ENCODE peak calls at places on chromosome 5, in eight cellular contexts. I is stimulated activated CD8-positive, alpha-beta memory T cell treated with anti-CD3 and anti-CD28 coated beads, Interleukin-7, amount 100 ng/mL, for 1 hour; H is globus pallidus; N is A549; B is ELR; W is naive B cell; P is posterior cingulate gyrus; V is Panc1. Q is an unnamed sample.

GRCh38 chr5:150350524-150351344 is 6.8 kb upstream of the TCOF1 start:
- DNase-seq in I (peak; percentile 19), H (peak; percentile 86), N (peak; percentile 84), B (peak; percentile 84), W (no peak), P (peak; percentile 71), V (peak; percentile 77), Q (peak; percentile 87)

GRCh38 chr5:35668320-35668719 is 50.7 kb downstream of the SPEF2 start:
- DNase-seq in I (no peak), H (no peak), N (no peak), B (no peak), W (no peak), P (no peak), V (no peak), Q (no peak)

GRCh38 chr5:73499187-73499586 is 945 bp downstream of the BTF3 start:
- DNase-seq in I (no peak), H (no peak), N (no peak), B (peak; percentile 33), W (no peak), P (no peak), V (no peak), Q (peak; percentile 27)

GRCh38 chr5:180555168-180555921 is 36.0 kb downstream of the SCGB3A1 start:
- DNase-seq in I (no peak), H (no peak), N (peak; percentile 28), B (peak; percentile 20), W (no peak), P (no peak), V (no peak), Q (no peak)

GRCh38 chr5:120139039-120139438 is 325.1 kb upstream of the PRR16 start:
- DNase-seq in I (no peak), H (peak; percentile 11), N (peak; percentile 31), B (peak; percentile 95), W (no peak), P (no peak), V (peak; percentile 24), Q (peak; percentile 43)

GRCh38 chr5:71475788-71476384 is 20.4 kb downstream of the BDP1 start:
- DNase-seq in I (no peak), H (no peak), N (peak; percentile 64), B (peak; percentile 54), W (no peak), P (no peak), V (no peak), Q (peak; percentile 59)

GRCh38 chr5:149284501-149284900 is 12.8 kb downstream of the AFAP1L1 start:
- DNase-seq in I (no peak), H (no peak), N (no peak), B (no peak), W (no peak), P (no peak), V (no peak), Q (no peak)

GRCh38 chr5:62296998-62297397 is 9.0 kb upstream of the KIF2A start:
- DNase-seq in I (no peak), H (no peak), N (no peak), B (no peak), W (no peak), P (no peak), V (no peak), Q (no peak)

GRCh38 chr5:130400091-130400490 is 495.8 kb downstream of the CHSY3 start:
- DNase-seq in I (no peak), H (no peak), N (peak; percentile 36), B (peak; percentile 59), W (no peak), P (no peak), V (no peak), Q (peak; percentile 63)

GRCh38 chr5:139774980-139775654 is 20.5 kb upstream of the PSD2 start:
- DNase-seq in I (peak; percentile 67), H (peak; percentile 58), N (peak; percentile 83), B (peak; percentile 69), W (peak; percentile 74), P (peak; percentile 83), V (no peak), Q (peak; percentile 80)

GRCh38 chr5:39760385-39761198 is 335.8 kb upstream of the DAB2 start:
- DNase-seq in I (no peak), H (no peak), N (no peak), B (peak; percentile 95), W (no peak), P (no peak), V (peak; percentile 86), Q (peak; percentile 2)

GRCh38 chr5:115209279-115209678 is 39.6 kb upstream of the TRIM36 start:
- DNase-seq in I (peak; percentile 0), H (peak; percentile 56), N (no peak), B (no peak), W (peak; percentile 87), P (peak; percentile 3), V (no peak), Q (no peak)

GRCh38 chr5:156394642-156395393 is 67.9 kb downstream of the SGCD start:
- DNase-seq in I (no peak), H (peak; percentile 61), N (no peak), B (no peak), W (no peak), P (no peak), V (no peak), Q (peak; percentile 14)

GRCh38 chr5:151081426-151082273 is 816 bp upstream of the TNIP1 start:
- DNase-seq in I (no peak), H (no peak), N (no peak), B (peak; percentile 73), W (no peak), P (no peak), V (no peak), Q (no peak)

GRCh38 chr5:36870399-36871040 is 6.0 kb upstream of the NIPBL start:
- DNase-seq in I (no peak), H (peak; percentile 66), N (peak; percentile 78), B (peak; percentile 83), W (peak; percentile 68), P (no peak), V (no peak), Q (peak; percentile 87)

GRCh38 chr5:74384851-74385250 is 255.7 kb downstream of the ENC1 start:
- DNase-seq in I (no peak), H (no peak), N (no peak), B (no peak), W (no peak), P (no peak), V (no peak), Q (no peak)

GRCh38 chr5:77218263-77218662 is 7.8 kb downstream of the PDE8B start:
- DNase-seq in I (no peak), H (no peak), N (peak; percentile 55), B (peak; percentile 26), W (no peak), P (no peak), V (no peak), Q (peak; percentile 52)

GRCh38 chr5:143054480-143054941 is 284.3 kb downstream of the ARHGAP26 start:
- DNase-seq in I (no peak), H (no peak), N (no peak), B (peak; percentile 65), W (peak; percentile 9), P (no peak), V (no peak), Q (no peak)

GRCh38 chr5:39419830-39420229 is 5.0 kb downstream of the DAB2 start:
- DNase-seq in I (no peak), H (no peak), N (no peak), B (no peak), W (no peak), P (no peak), V (no peak), Q (no peak)

GRCh38 chr5:32507738-32508434 is 63.3 kb upstream of the ZFR start:
- DNase-seq in I (no peak), H (no peak), N (no peak), B (peak; percentile 98), W (no peak), P (no peak), V (no peak), Q (no peak)

GRCh38 chr5:119315516-119315949 is 40.3 kb upstream of the TNFAIP8 start:
- DNase-seq in I (no peak), H (peak; percentile 7), N (peak; percentile 67), B (peak; percentile 49), W (peak; percentile 67), P (no peak), V (no peak), Q (peak; percentile 37)

GRCh38 chr5:126339215-126339805 is 83.9 kb upstream of the GRAMD2B start:
- DNase-seq in I (no peak), H (peak; percentile 57), N (peak; percentile 38), B (peak; percentile 79), W (peak; percentile 43), P (peak; percentile 9), V (peak; percentile 28), Q (peak; percentile 79)

GRCh38 chr5:106956901-106957300 is 713.8 kb downstream of the EFNA5 start:
- DNase-seq in I (no peak), H (no peak), N (no peak), B (no peak), W (no peak), P (no peak), V (no peak), Q (peak; percentile 45)

GRCh38 chr5:157624144-157624543 is 28.1 kb downstream of the SOX30 start:
- DNase-seq in I (no peak), H (no peak), N (no peak), B (no peak), W (no peak), P (no peak), V (no peak), Q (no peak)

GRCh38 chr5:73821003-73821402 is 195.0 kb downstream of the ARHGEF28 start:
- DNase-seq in I (no peak), H (no peak), N (no peak), B (no peak), W (no peak), P (no peak), V (no peak), Q (no peak)

GRCh38 chr5:84885479-84886258 is 501.0 kb upstream of the EDIL3 start:
- DNase-seq in I (no peak), H (no peak), N (no peak), B (no peak), W (no peak), P (peak; percentile 10), V (no peak), Q (no peak)

GRCh38 chr5:16886366-16886736 is 49.7 kb downstream of the MYO10 start:
- DNase-seq in I (no peak), H (no peak), N (no peak), B (no peak), W (no peak), P (no peak), V (no peak), Q (no peak)

GRCh38 chr5:137834498-137834897 is 33.2 kb upstream of the MYOT start:
- DNase-seq in I (no peak), H (no peak), N (no peak), B (no peak), W (no peak), P (no peak), V (no peak), Q (no peak)

GRCh38 chr5:81605299-81605698 is 145.6 kb downstream of the SSBP2 start:
- DNase-seq in I (no peak), H (no peak), N (no peak), B (no peak), W (no peak), P (no peak), V (no peak), Q (no peak)

GRCh38 chr5:139100825-139101224 is 97.3 kb downstream of the SIL1 start:
- DNase-seq in I (no peak), H (no peak), N (no peak), B (peak; percentile 73), W (no peak), P (no peak), V (no peak), Q (peak; percentile 89)

GRCh38 chr5:17118631-17119030 is 98.8 kb upstream of the BASP1 start:
- DNase-seq in I (no peak), H (peak; percentile 73), N (peak; percentile 96), B (peak; percentile 100), W (no peak), P (peak; percentile 17), V (peak; percentile 91), Q (peak; percentile 49)

Q was measured in DMS53.